ENCODE peak calls at places on chromosomes 6 and 20, in four cellular contexts. One of them, this sample, is unnamed.

GRCh38 chr20:21693322-21693721 is 12.1 kb upstream of the PAX1 start:
- DNase-seq in cardiac muscle cell: peak; percentile 36
- DNase-seq in mammary epithelial cell: no peak
- DNase-seq in heart left ventricle: no peak
- DNase-seq in this sample: no peak

GRCh38 chr20:11235058-11235457 is 561.3 kb upstream of the JAG1 start:
- DNase-seq in cardiac muscle cell: no peak
- DNase-seq in mammary epithelial cell: peak; percentile 80
- DNase-seq in heart left ventricle: no peak
- DNase-seq in this sample: no peak

GRCh38 chr6:112245511-112246203 is 8.7 kb downstream of the LAMA4 start:
- DNase-seq in cardiac muscle cell: no peak
- DNase-seq in mammary epithelial cell: no peak
- DNase-seq in heart left ventricle: no peak
- DNase-seq in this sample: no peak

GRCh38 chr6:146312606-146313005 is 231.0 kb upstream of the RAB32 start:
- DNase-seq in cardiac muscle cell: no peak
- DNase-seq in mammary epithelial cell: peak; percentile 23
- DNase-seq in heart left ventricle: no peak
- DNase-seq in this sample: no peak

GRCh38 chr20:14495066-14495465 is 157.7 kb upstream of the FLRT3 start:
- DNase-seq in cardiac muscle cell: no peak
- DNase-seq in mammary epithelial cell: no peak
- DNase-seq in heart left ventricle: no peak
- DNase-seq in this sample: no peak

GRCh38 chr6:79170915-79171314 is 63.6 kb downstream of the HMGN3 start:
- DNase-seq in cardiac muscle cell: no peak
- DNase-seq in mammary epithelial cell: peak; percentile 77
- DNase-seq in heart left ventricle: no peak
- DNase-seq in this sample: no peak

GRCh38 chr6:138404666-138405337 is 779 bp downstream of the HEBP2 start:
- DNase-seq in cardiac muscle cell: peak; percentile 19
- DNase-seq in mammary epithelial cell: peak; percentile 18
- DNase-seq in heart left ventricle: peak; percentile 22
- DNase-seq in this sample: no peak

GRCh38 chr20:48463916-48464315 is 363.9 kb downstream of the PREX1 start:
- DNase-seq in cardiac muscle cell: peak; percentile 43
- DNase-seq in mammary epithelial cell: peak; percentile 16
- DNase-seq in heart left ventricle: no peak
- DNase-seq in this sample: no peak

GRCh38 chr6:85429346-85429745 is 20.5 kb upstream of the NT5E start:
- DNase-seq in cardiac muscle cell: no peak
- DNase-seq in mammary epithelial cell: no peak
- DNase-seq in heart left ventricle: no peak
- DNase-seq in this sample: no peak

GRCh38 chr6:110315856-110316398 is 42.2 kb downstream of the METTL24 start:
- DNase-seq in cardiac muscle cell: no peak
- DNase-seq in mammary epithelial cell: no peak
- DNase-seq in heart left ventricle: no peak
- DNase-seq in this sample: no peak

GRCh38 chr20:32980131-32980941 is 23.9 kb downstream of the SUN5 start:
- DNase-seq in cardiac muscle cell: no peak
- DNase-seq in mammary epithelial cell: no peak
- DNase-seq in heart left ventricle: no peak
- DNase-seq in this sample: no peak

GRCh38 chr6:35170891-35171290 is 29.8 kb upstream of the TCP11 start:
- DNase-seq in cardiac muscle cell: no peak
- DNase-seq in mammary epithelial cell: no peak
- DNase-seq in heart left ventricle: no peak
- DNase-seq in this sample: no peak

GRCh38 chr20:61773926-61774587 is 291.6 kb downstream of the TAF4 start:
- DNase-seq in cardiac muscle cell: no peak
- DNase-seq in mammary epithelial cell: no peak
- DNase-seq in heart left ventricle: no peak
- DNase-seq in this sample: no peak

GRCh38 chr20:965956-966355 is 36.2 kb downstream of the RSPO4 start:
- DNase-seq in cardiac muscle cell: no peak
- DNase-seq in mammary epithelial cell: peak; percentile 13
- DNase-seq in heart left ventricle: no peak
- DNase-seq in this sample: no peak

GRCh38 chr6:158907931-158908330 is 88.8 kb upstream of the EZR start:
- DNase-seq in cardiac muscle cell: no peak
- DNase-seq in mammary epithelial cell: no peak
- DNase-seq in heart left ventricle: no peak
- DNase-seq in this sample: no peak

GRCh38 chr20:43937586-43937985 is 22.9 kb downstream of the TOX2 start:
- DNase-seq in cardiac muscle cell: no peak
- DNase-seq in mammary epithelial cell: no peak
- DNase-seq in heart left ventricle: no peak
- DNase-seq in this sample: no peak

GRCh38 chr6:167921831-167922230 is 75.6 kb upstream of the KIF25 start:
- DNase-seq in cardiac muscle cell: peak; percentile 38
- DNase-seq in mammary epithelial cell: no peak
- DNase-seq in heart left ventricle: no peak
- DNase-seq in this sample: no peak

GRCh38 chr6:129490551-129491245 is 219.3 kb downstream of the ARHGAP18 start:
- DNase-seq in cardiac muscle cell: no peak
- DNase-seq in mammary epithelial cell: peak; percentile 94
- DNase-seq in heart left ventricle: peak; percentile 50
- DNase-seq in this sample: peak; percentile 80

GRCh38 chr6:132713355-132714134 is at the start of gene VNN1:
- DNase-seq in cardiac muscle cell: no peak
- DNase-seq in mammary epithelial cell: no peak
- DNase-seq in heart left ventricle: peak; percentile 15
- DNase-seq in this sample: peak; percentile 71

GRCh38 chr6:41939091-41939847 is 2.3 kb downstream of the CCND3 start:
- DNase-seq in cardiac muscle cell: no peak
- DNase-seq in mammary epithelial cell: no peak
- DNase-seq in heart left ventricle: peak; percentile 37
- DNase-seq in this sample: peak; percentile 74

GRCh38 chr6:27867941-27868705 is 44.1 kb downstream of the OR2B2 start:
- DNase-seq in cardiac muscle cell: no peak
- DNase-seq in mammary epithelial cell: no peak
- DNase-seq in heart left ventricle: no peak
- DNase-seq in this sample: no peak

GRCh38 chr6:148840256-148840655 is 93.4 kb downstream of the UST start:
- DNase-seq in cardiac muscle cell: no peak
- DNase-seq in mammary epithelial cell: peak; percentile 35
- DNase-seq in heart left ventricle: no peak
- DNase-seq in this sample: no peak

GRCh38 chr6:35668096-35668495 is 20.6 kb downstream of the FKBP5 start:
- DNase-seq in cardiac muscle cell: no peak
- DNase-seq in mammary epithelial cell: no peak
- DNase-seq in heart left ventricle: no peak
- DNase-seq in this sample: no peak

DNA sequence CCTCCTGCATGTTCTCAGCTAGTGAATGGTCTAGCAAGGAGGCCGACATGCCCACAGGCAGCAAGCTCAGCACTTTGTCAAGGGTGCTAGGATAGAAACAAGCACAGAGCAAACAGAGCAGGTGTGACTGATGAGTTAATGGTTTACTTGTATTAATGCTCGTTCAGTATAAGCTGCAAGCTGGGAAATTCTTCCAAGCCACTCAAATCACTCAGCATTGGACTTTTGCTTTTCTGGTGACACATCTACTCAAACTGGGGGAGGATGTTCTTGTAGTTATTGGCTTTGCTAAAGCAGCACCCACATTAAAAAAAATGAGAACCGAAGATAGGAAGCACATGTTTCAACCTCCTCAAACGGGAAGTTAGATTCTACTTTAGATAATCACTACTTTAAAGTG is 43.1 kb upstream of the NEDD9 start:
- DNase-seq in cardiac muscle cell: peak; percentile 36
- DNase-seq in mammary epithelial cell: no peak
- DNase-seq in heart left ventricle: no peak
- DNase-seq in this sample: no peak
- H3K4me1 ChIP-seq in cardiac muscle cell: peaks cover 42% of the 10 kb centered on the region
- H3K4me1 ChIP-seq in mammary epithelial cell: peaks cover 22% of the 10 kb centered on the region
- H3K4me1 ChIP-seq in heart left ventricle: peaks cover 13% of the 10 kb centered on the region
- H3K4me1 ChIP-seq in this sample: peaks cover 3% of the 10 kb centered on the region

GRCh38 chr6:169426611-169427010 is 173.0 kb upstream of the THBS2 start:
- DNase-seq in cardiac muscle cell: no peak
- DNase-seq in mammary epithelial cell: no peak
- DNase-seq in heart left ventricle: no peak
- DNase-seq in this sample: no peak

GRCh38 chr6:169428532-169428931 is 174.9 kb upstream of the THBS2 start:
- DNase-seq in cardiac muscle cell: no peak
- DNase-seq in mammary epithelial cell: no peak
- DNase-seq in heart left ventricle: peak; percentile 26
- DNase-seq in this sample: no peak

GRCh38 chr6:169425628-169426370 is 172.2 kb upstream of the THBS2 start:
- DNase-seq in cardiac muscle cell: no peak
- DNase-seq in mammary epithelial cell: no peak
- DNase-seq in heart left ventricle: no peak
- DNase-seq in this sample: no peak

GRCh38 chr6:169427856-169428255 is 174.2 kb upstream of the THBS2 start:
- DNase-seq in cardiac muscle cell: no peak
- DNase-seq in mammary epithelial cell: no peak
- DNase-seq in heart left ventricle: peak; percentile 27
- DNase-seq in this sample: no peak

DNA sequence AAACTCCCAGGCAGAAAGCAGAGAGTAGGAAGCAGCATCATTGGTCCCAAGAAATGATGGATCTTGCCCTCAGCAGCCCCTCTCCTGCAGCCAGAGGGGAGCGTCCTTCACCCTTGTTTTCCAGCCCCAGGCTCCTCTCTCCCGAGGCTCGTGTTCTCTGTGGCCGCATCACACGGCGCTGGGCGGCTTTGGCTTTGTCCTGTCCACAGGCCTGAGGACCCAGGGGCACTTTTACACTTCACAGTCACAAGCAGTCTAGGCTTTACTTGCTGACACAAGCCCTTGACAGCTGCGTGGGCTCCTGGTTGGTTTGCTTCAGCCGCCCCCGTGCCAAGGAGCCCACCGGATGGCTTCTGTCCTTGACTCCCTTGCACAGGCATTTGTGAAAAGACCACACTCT is 175.4 kb upstream of the THBS2 start:
- DNase-seq in cardiac muscle cell: no peak
- DNase-seq in mammary epithelial cell: no peak
- DNase-seq in heart left ventricle: no peak
- DNase-seq in this sample: peak; percentile 42
- H3K9me3 ChIP-seq in cardiac muscle cell: no peaks in the 10 kb centered on the region
- H3K9me3 ChIP-seq in mammary epithelial cell: peaks cover 18% of the 10 kb centered on the region
- H3K9me3 ChIP-seq in heart left ventricle: no peaks in the 10 kb centered on the region
- H3K9me3 ChIP-seq in this sample: peaks cover 6% of the 10 kb centered on the region

GRCh38 chr6:20882014-20882413 is 347.8 kb downstream of the CDKAL1 start:
- DNase-seq in cardiac muscle cell: no peak
- DNase-seq in mammary epithelial cell: no peak
- DNase-seq in heart left ventricle: no peak
- DNase-seq in this sample: no peak

GRCh38 chr6:20877008-20877937 is 343.0 kb downstream of the CDKAL1 start:
- DNase-seq in cardiac muscle cell: no peak
- DNase-seq in mammary epithelial cell: peak; percentile 98
- DNase-seq in heart left ventricle: no peak
- DNase-seq in this sample: peak; percentile 80

GRCh38 chr6:20879121-20879520 is 344.9 kb downstream of the CDKAL1 start:
- DNase-seq in cardiac muscle cell: no peak
- DNase-seq in mammary epithelial cell: no peak
- DNase-seq in heart left ventricle: no peak
- DNase-seq in this sample: no peak

GRCh38 chr6:20881365-20881764 is 347.1 kb downstream of the CDKAL1 start:
- DNase-seq in cardiac muscle cell: no peak
- DNase-seq in mammary epithelial cell: no peak
- DNase-seq in heart left ventricle: no peak
- DNase-seq in this sample: no peak

DNA sequence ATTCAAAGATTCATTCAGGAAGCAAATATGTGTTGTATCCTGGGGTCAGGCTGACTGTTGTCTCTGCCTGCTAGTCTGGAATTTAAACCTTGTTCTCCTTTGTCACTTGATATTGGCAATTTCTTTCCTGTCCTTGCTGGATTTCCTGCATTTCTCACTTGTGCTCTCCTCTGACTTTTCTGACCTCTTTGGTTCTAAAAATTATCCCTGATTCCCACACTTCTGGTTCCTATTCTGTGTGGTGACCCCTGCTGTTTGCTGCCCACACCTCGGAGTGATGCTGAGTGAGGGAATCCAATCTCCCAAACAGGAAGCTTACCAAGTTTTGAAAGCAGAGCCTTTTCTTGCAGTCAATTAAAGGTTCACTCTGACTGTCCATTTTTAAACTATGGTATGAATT is 345.3 kb downstream of the CDKAL1 start:
- DNase-seq in cardiac muscle cell: peak; percentile 7
- DNase-seq in mammary epithelial cell: no peak
- DNase-seq in heart left ventricle: no peak
- DNase-seq in this sample: no peak
- TF ChIP-seq CTCF in cardiac muscle cell: no peak
- TF ChIP-seq CTCF in mammary epithelial cell: no peak
- TF ChIP-seq CTCF in heart left ventricle: no peak
- TF ChIP-seq CTCF in this sample: no peak

DNA sequence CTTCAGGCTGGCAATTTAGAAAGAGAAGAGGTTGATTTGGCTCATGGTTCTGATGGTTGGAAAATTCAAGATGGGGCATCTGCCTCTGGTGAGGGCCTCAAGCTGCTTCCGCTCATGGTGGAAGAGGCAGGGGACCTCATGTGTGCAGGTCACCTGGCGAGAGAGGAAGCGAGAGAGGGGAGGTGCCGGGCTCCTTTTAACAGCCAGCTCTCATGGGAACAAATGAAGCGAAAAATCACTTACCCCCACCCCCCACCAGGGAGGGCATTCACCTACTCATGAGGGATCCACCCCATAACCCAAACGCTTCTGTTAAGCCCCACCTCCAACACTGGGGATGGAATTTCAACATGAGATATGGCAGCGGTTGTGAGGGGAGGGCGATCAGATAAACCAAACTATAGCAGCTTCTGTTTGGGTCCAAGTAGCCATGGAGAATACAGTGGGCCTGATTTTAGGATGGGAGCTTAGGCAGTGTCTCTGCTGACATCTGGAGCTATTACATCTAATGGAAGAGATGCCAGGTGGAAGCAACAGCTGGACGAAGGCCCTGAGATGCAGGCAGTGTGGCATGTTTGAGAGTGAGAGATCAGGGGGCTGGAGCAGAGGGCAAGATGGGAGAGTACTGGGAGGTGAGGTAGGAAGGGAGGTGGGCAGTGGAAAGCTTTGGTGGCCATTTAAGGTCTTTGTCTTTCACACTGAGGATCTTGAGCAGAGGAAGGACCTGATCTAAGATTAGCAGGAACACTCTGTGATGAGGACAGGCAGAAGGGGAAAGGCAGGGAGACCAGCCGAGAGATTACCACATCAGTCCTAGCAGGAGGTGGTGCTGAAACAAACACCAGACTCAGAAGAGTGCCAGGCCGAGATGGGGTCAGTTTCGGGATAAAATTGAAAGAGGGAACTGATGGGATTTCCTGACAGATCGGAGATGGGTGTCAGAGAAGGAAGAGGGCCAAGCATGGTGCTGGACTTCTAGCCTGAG is 161.8 kb downstream of the NFATC2 start:
- DNase-seq in cardiac muscle cell: peak; percentile 36
- DNase-seq in mammary epithelial cell: no peak
- DNase-seq in heart left ventricle: no peak
- DNase-seq in this sample: no peak
- H3K4me1 ChIP-seq in cardiac muscle cell: peaks cover 9% of the 10 kb centered on the region
- H3K4me1 ChIP-seq in mammary epithelial cell: no peaks in the 10 kb centered on the region
- H3K4me1 ChIP-seq in heart left ventricle: peaks cover 6% of the 10 kb centered on the region
- H3K4me1 ChIP-seq in this sample: no peaks in the 10 kb centered on the region

GRCh38 chr6:135322427-135323201 is 141.5 kb downstream of the MYB start:
- DNase-seq in cardiac muscle cell: no peak
- DNase-seq in mammary epithelial cell: no peak
- DNase-seq in heart left ventricle: no peak
- DNase-seq in this sample: no peak
- H3K9me3 ChIP-seq in cardiac muscle cell: no peaks in the 10 kb centered on the region
- H3K9me3 ChIP-seq in mammary epithelial cell: no peaks in the 10 kb centered on the region
- H3K9me3 ChIP-seq in heart left ventricle: no peaks in the 10 kb centered on the region
- H3K9me3 ChIP-seq in this sample: no peaks in the 10 kb centered on the region